ENCODE peak calls at places on chromosome X, in four cellular contexts. N is ELR, B is vagina, U is fibroblast of the aortic adventitia. I is an unnamed sample.

GRCh38 chrX:8147216-8147615 is 23.9 kb downstream of the VCX2 start:
- DNase-seq in N (no peak), B (no peak), U (no peak), I (no peak)

GRCh38 chrX:26783512-26784225 is 567.7 kb downstream of the MAGEB5 start:
- DNase-seq in B (no peak), U (peak), N (peak), I (peak)

GRCh38 chrX:153334654-153335295 is 822 bp downstream of the ZNF275 start:
- DNase-seq in N (peak), U (no peak), B (no peak), I (no peak)

GRCh38 chrX:1453951-1454785 is 1.5 kb upstream of the ASMTL start:
- DNase-seq in N (peak), B (peak), U (peak), I (peak)

GRCh38 chrX:118751950-118752783 is 24.8 kb downstream of the IL13RA1 start:
- DNase-seq in B (no peak), N (peak), U (no peak), I (no peak)

GRCh38 chrX:36974896-36975295 is 33.3 kb upstream of the FAM47C start:
- DNase-seq in N (no peak), B (no peak), U (no peak), I (no peak)

GRCh38 chrX:6826856-6827255 is 291.9 kb upstream of the VCX3A start:
- DNase-seq in B (no peak), U (no peak), N (no peak), I (no peak)

GRCh38 chrX:54825716-54826428 is 18.3 kb downstream of the MAGED2 start:
- DNase-seq in U (no peak), B (no peak), N (peak), I (peak)

GRCh38 chrX:132452911-132453550 is 35.8 kb downstream of the MBNL3 start:
- DNase-seq in B (no peak), N (no peak), U (no peak), I (no peak)

GRCh38 chrX:118861338-118861737 is 37.7 kb downstream of the ZCCHC12 start:
- DNase-seq in N (no peak), U (no peak), B (no peak), I (no peak)

GRCh38 chrX:37627602-37628001 is 56.1 kb downstream of the LANCL3 start:
- DNase-seq in U (no peak), B (no peak), N (no peak), I (no peak)

GRCh38 chrX:134849390-134849789 is 141.4 kb upstream of the SMIM10 start:
- DNase-seq in N (peak), B (no peak), U (peak), I (no peak)

GRCh38 chrX:123093792-123094191 is 90.3 kb upstream of the GRIA3 start:
- DNase-seq in N (no peak), U (no peak), B (no peak), I (no peak)

GRCh38 chrX:44432641-44433040 is 89.2 kb upstream of the EFHC2 start:
- DNase-seq in B (no peak), N (peak), U (no peak), I (peak)

GRCh38 chrX:101348452-101349222 is at the start of gene TIMM8A:
- DNase-seq in N (peak), B (no peak), U (peak), I (peak)

GRCh38 chrX:106302304-106302703 is 134.2 kb downstream of the PWWP3B start:
- DNase-seq in B (no peak), U (no peak), N (no peak), I (no peak)

GRCh38 chrX:108304210-108304609 is 134.0 kb downstream of the COL4A6 start:
- DNase-seq in U (peak), B (no peak), N (peak), I (peak)

GRCh38 chrX:2401590-2402360 is 99.0 kb downstream of the DHRSX start:
- DNase-seq in N (no peak), B (no peak), U (no peak), I (no peak)

GRCh38 chrX:12891915-12892506 is 14.4 kb upstream of the TLR8 start:
- DNase-seq in B (no peak), U (no peak), N (no peak), I (peak)

GRCh38 chrX:101931494-101932248 is at the start of gene ZMAT1:
- DNase-seq in N (peak), B (no peak), U (peak), I (no peak)

GRCh38 chrX:148865237-148865636 is 364.8 kb downstream of the AFF2 start:
- DNase-seq in N (no peak), B (no peak), U (no peak), I (peak)

GRCh38 chrX:103066606-103067005 is 2.6 kb upstream of the BEX1 start:
- DNase-seq in U (peak), B (no peak), N (peak), I (no peak)

GRCh38 chrX:136191171-136191570 is 43.8 kb downstream of the FHL1 start:
- DNase-seq in U (no peak), B (no peak), N (no peak), I (no peak)

GRCh38 chrX:71540801-71541545 is 8.1 kb downstream of the OGT start:
- DNase-seq in U (no peak), N (no peak), B (no peak), I (peak)

GRCh38 chrX:150983526-150984163 is 510 bp downstream of the HMGB3 start:
- DNase-seq in B (no peak), N (no peak), U (no peak), I (peak)

GRCh38 chrX:14027511-14028019 is 2.1 kb downstream of the GEMIN8 start:
- DNase-seq in B (no peak), N (peak), U (peak), I (no peak)

I was measured in OCI-LY7.